ENCODE peak calls at places on chromosomes 5 and 9, in five cellular contexts. K, P, U, T and Z are unnamed samples.

GRCh38 chr9:93005876-93006275 is 52.6 kb upstream of the SUSD3 start:
- DNase-seq in K (no peak), P (no peak), U (no peak), T (no peak), Z (no peak)

GRCh38 chr9:114339130-114339908 is 9.7 kb downstream of the ORM2 start:
- DNase-seq in K (peak), P (peak), U (peak), T (peak), Z (no peak)

GRCh38 chr9:37465249-37466036 is at the start of gene ZBTB5:
- DNase-seq in K (peak), P (peak), U (peak), T (peak), Z (peak)

GRCh38 chr9:23739753-23740152 is 86.3 kb downstream of the ELAVL2 start:
- DNase-seq in K (no peak), P (no peak), U (no peak), T (no peak), Z (no peak)

GRCh38 chr9:109253637-109254284 is 67.1 kb downstream of the EPB41L4B start:
- DNase-seq in K (no peak), P (no peak), U (no peak), T (no peak), Z (no peak)

GRCh38 chr9:109476781-109477268 is 21.3 kb downstream of the PTPN3 start:
- DNase-seq in K (no peak), P (no peak), U (no peak), T (no peak), Z (no peak)

GRCh38 chr5:42963412-42963811 is 76.7 kb downstream of the ANXA2R start:
- DNase-seq in K (no peak), P (no peak), U (no peak), T (no peak), Z (no peak)

GRCh38 chr5:10689391-10690081 is 71.5 kb downstream of the DAP start:
- DNase-seq in K (no peak), P (peak), U (peak), T (no peak), Z (no peak)

GRCh38 chr9:96078866-96079505 is 203.5 kb downstream of the ERCC6L2 start:
- DNase-seq in K (no peak), P (no peak), U (no peak), T (no peak), Z (no peak)

GRCh38 chr9:93827545-93828330 is 127.4 kb downstream of the BARX1 start:
- DNase-seq in K (peak), P (peak), U (peak), T (peak), Z (no peak)

GRCh38 chr5:111389390-111390082 is 122.8 kb downstream of the STARD4 start:
- DNase-seq in K (no peak), P (no peak), U (peak), T (no peak), Z (no peak)

GRCh38 chr9:107309271-107309670 is 26.2 kb downstream of the RAD23B start:
- DNase-seq in K (no peak), P (no peak), U (no peak), T (no peak), Z (no peak)

GRCh38 chr9:75378036-75378435 is 289.7 kb downstream of the OSTF1 start:
- DNase-seq in K (peak), P (no peak), U (no peak), T (no peak), Z (no peak)

GRCh38 chr5:127564002-127564769 is 46.7 kb downstream of the PRRC1 start:
- DNase-seq in K (no peak), P (peak), U (peak), T (peak), Z (no peak)

GRCh38 chr5:171310816-171311697 is 2.0 kb downstream of the TLX3 start:
- DNase-seq in K (no peak), P (peak), U (peak), T (no peak), Z (no peak)

GRCh38 chr5:27815061-27815460 is 776.7 kb upstream of the CDH9 start:
- DNase-seq in K (no peak), P (no peak), U (no peak), T (no peak), Z (no peak)

GRCh38 chr5:39411051-39411450 is 13.7 kb downstream of the DAB2 start:
- DNase-seq in K (no peak), P (no peak), U (no peak), T (no peak), Z (no peak)

GRCh38 chr5:73674669-73675004 is 48.6 kb downstream of the ARHGEF28 start:
- DNase-seq in K (no peak), P (no peak), U (no peak), T (no peak), Z (no peak)

GRCh38 chr5:169296456-169297220 is 4.3 kb downstream of the SLIT3 start:
- DNase-seq in K (no peak), P (no peak), U (no peak), T (no peak), Z (no peak)

GRCh38 chr9:113482341-113482740 is 18.8 kb downstream of the RGS3 start:
- DNase-seq in K (no peak), P (no peak), U (no peak), T (no peak), Z (no peak)

GRCh38 chr5:33489481-33490067 is 48.8 kb downstream of the TARS1 start:
- DNase-seq in K (no peak), P (no peak), U (no peak), T (no peak), Z (no peak)

GRCh38 chr5:120236360-120236759 is 227.7 kb upstream of the PRR16 start:
- DNase-seq in K (no peak), P (no peak), U (no peak), T (no peak), Z (no peak)

GRCh38 chr5:66894480-66895240 is 298.5 kb downstream of the MAST4 start:
- DNase-seq in K (no peak), P (no peak), U (no peak), T (no peak), Z (no peak)

GRCh38 chr5:179959627-179960026 is 51.9 kb upstream of the TBC1D9B start:
- DNase-seq in K (no peak), P (no peak), U (no peak), T (no peak), Z (no peak)

GRCh38 chr5:58456486-58456885 is 3.4 kb downstream of the PLK2 start:
- DNase-seq in K (no peak), P (no peak), U (peak), T (no peak), Z (no peak)

GRCh38 chr5:141637266-141637692 is 482 bp downstream of the RELL2 start:
- DNase-seq in K (peak), P (peak), U (peak), T (peak), Z (peak)

GRCh38 chr5:7886849-7887460 is 18.0 kb downstream of the MTRR start:
- DNase-seq in K (no peak), P (peak), U (peak), T (no peak), Z (no peak)

GRCh38 chr9:98992885-98993569 is 49.3 kb downstream of the COL15A1 start:
- DNase-seq in K (no peak), P (no peak), U (peak), T (no peak), Z (no peak)

GRCh38 chr9:121598167-121599000 is 53.0 kb upstream of the DAB2IP start:
- DNase-seq in K (peak), P (no peak), U (no peak), T (no peak), Z (no peak)